ENCODE peak calls at places on chromosomes 16 and 17, in five cellular contexts. One of them, this sample, is unnamed.

GRCh38 chr16:56793504-56793903 is 63.6 kb downstream of the NUP93 start:
- DNase-seq in NCI-H1694 treated with DMSO at 0.1 percent for 48 hours: no peak
- DNase-seq in stimulated activated CD4-positive, alpha-beta T cell treated with anti-CD3 and anti-CD28 coated beads, Interleukin-1b, Interleukin-23, amount 100 ng/mL, for 1 hour: no peak
- DNase-seq in effector memory CD4-positive, alpha-beta T cell: no peak
- DNase-seq in activated naive CD8-positive, alpha-beta T cell treated with anti-CD3 and anti-CD28 coated beads, Interleukin-2, amount 50 U/mL, for 24 hours: no peak
- DNase-seq in this sample: no peak

GRCh38 chr17:40209404-40210093 is 9.6 kb upstream of the WIPF2 start:
- DNase-seq in stimulated activated CD4-positive, alpha-beta T cell treated with anti-CD3 and anti-CD28 coated beads, Interleukin-1b, Interleukin-23, amount 100 ng/mL, for 1 hour: no peak
- DNase-seq in NCI-H1694 treated with DMSO at 0.1 percent for 48 hours: no peak
- DNase-seq in activated naive CD8-positive, alpha-beta T cell treated with anti-CD3 and anti-CD28 coated beads, Interleukin-2, amount 50 U/mL, for 24 hours: no peak
- DNase-seq in effector memory CD4-positive, alpha-beta T cell: no peak
- DNase-seq in this sample: no peak

GRCh38 chr16:58198022-58198683 is at the start of gene CSNK2A2:
- DNase-seq in activated naive CD8-positive, alpha-beta T cell treated with anti-CD3 and anti-CD28 coated beads, Interleukin-2, amount 50 U/mL, for 24 hours: peak; percentile 82
- DNase-seq in NCI-H1694 treated with DMSO at 0.1 percent for 48 hours: peak; percentile 32
- DNase-seq in effector memory CD4-positive, alpha-beta T cell: peak; percentile 61
- DNase-seq in stimulated activated CD4-positive, alpha-beta T cell treated with anti-CD3 and anti-CD28 coated beads, Interleukin-1b, Interleukin-23, amount 100 ng/mL, for 1 hour: peak; percentile 36
- DNase-seq in this sample: peak; percentile 98

GRCh38 chr16:60717808-60718207 is 1318.4 kb downstream of the CDH8 start:
- DNase-seq in NCI-H1694 treated with DMSO at 0.1 percent for 48 hours: no peak
- DNase-seq in activated naive CD8-positive, alpha-beta T cell treated with anti-CD3 and anti-CD28 coated beads, Interleukin-2, amount 50 U/mL, for 24 hours: no peak
- DNase-seq in stimulated activated CD4-positive, alpha-beta T cell treated with anti-CD3 and anti-CD28 coated beads, Interleukin-1b, Interleukin-23, amount 100 ng/mL, for 1 hour: no peak
- DNase-seq in effector memory CD4-positive, alpha-beta T cell: no peak
- DNase-seq in this sample: no peak

GRCh38 chr17:68176770-68177169 is 71.1 kb upstream of the AMZ2 start:
- DNase-seq in effector memory CD4-positive, alpha-beta T cell: no peak
- DNase-seq in stimulated activated CD4-positive, alpha-beta T cell treated with anti-CD3 and anti-CD28 coated beads, Interleukin-1b, Interleukin-23, amount 100 ng/mL, for 1 hour: no peak
- DNase-seq in activated naive CD8-positive, alpha-beta T cell treated with anti-CD3 and anti-CD28 coated beads, Interleukin-2, amount 50 U/mL, for 24 hours: no peak
- DNase-seq in NCI-H1694 treated with DMSO at 0.1 percent for 48 hours: no peak
- DNase-seq in this sample: no peak

GRCh38 chr17:65231662-65232335 is 94.6 kb downstream of the RGS9 start:
- DNase-seq in activated naive CD8-positive, alpha-beta T cell treated with anti-CD3 and anti-CD28 coated beads, Interleukin-2, amount 50 U/mL, for 24 hours: peak; percentile 48
- DNase-seq in NCI-H1694 treated with DMSO at 0.1 percent for 48 hours: peak; percentile 14
- DNase-seq in stimulated activated CD4-positive, alpha-beta T cell treated with anti-CD3 and anti-CD28 coated beads, Interleukin-1b, Interleukin-23, amount 100 ng/mL, for 1 hour: no peak
- DNase-seq in effector memory CD4-positive, alpha-beta T cell: peak; percentile 20
- DNase-seq in this sample: peak; percentile 78

GRCh38 chr16:66908116-66908515 is 10.6 kb downstream of the CDH16 start:
- DNase-seq in activated naive CD8-positive, alpha-beta T cell treated with anti-CD3 and anti-CD28 coated beads, Interleukin-2, amount 50 U/mL, for 24 hours: no peak
- DNase-seq in effector memory CD4-positive, alpha-beta T cell: no peak
- DNase-seq in stimulated activated CD4-positive, alpha-beta T cell treated with anti-CD3 and anti-CD28 coated beads, Interleukin-1b, Interleukin-23, amount 100 ng/mL, for 1 hour: no peak
- DNase-seq in NCI-H1694 treated with DMSO at 0.1 percent for 48 hours: no peak
- DNase-seq in this sample: no peak

GRCh38 chr17:9684955-9685621 is 39.8 kb downstream of the USP43 start:
- DNase-seq in stimulated activated CD4-positive, alpha-beta T cell treated with anti-CD3 and anti-CD28 coated beads, Interleukin-1b, Interleukin-23, amount 100 ng/mL, for 1 hour: no peak
- DNase-seq in effector memory CD4-positive, alpha-beta T cell: no peak
- DNase-seq in NCI-H1694 treated with DMSO at 0.1 percent for 48 hours: no peak
- DNase-seq in activated naive CD8-positive, alpha-beta T cell treated with anti-CD3 and anti-CD28 coated beads, Interleukin-2, amount 50 U/mL, for 24 hours: no peak
- DNase-seq in this sample: no peak

GRCh38 chr17:73548620-73549311 is 95.5 kb downstream of the SDK2 start:
- DNase-seq in NCI-H1694 treated with DMSO at 0.1 percent for 48 hours: no peak
- DNase-seq in stimulated activated CD4-positive, alpha-beta T cell treated with anti-CD3 and anti-CD28 coated beads, Interleukin-1b, Interleukin-23, amount 100 ng/mL, for 1 hour: no peak
- DNase-seq in effector memory CD4-positive, alpha-beta T cell: no peak
- DNase-seq in activated naive CD8-positive, alpha-beta T cell treated with anti-CD3 and anti-CD28 coated beads, Interleukin-2, amount 50 U/mL, for 24 hours: no peak
- DNase-seq in this sample: no peak

GRCh38 chr16:78452030-78452429 is 352.6 kb downstream of the WWOX start:
- DNase-seq in activated naive CD8-positive, alpha-beta T cell treated with anti-CD3 and anti-CD28 coated beads, Interleukin-2, amount 50 U/mL, for 24 hours: no peak
- DNase-seq in NCI-H1694 treated with DMSO at 0.1 percent for 48 hours: no peak
- DNase-seq in stimulated activated CD4-positive, alpha-beta T cell treated with anti-CD3 and anti-CD28 coated beads, Interleukin-1b, Interleukin-23, amount 100 ng/mL, for 1 hour: no peak
- DNase-seq in effector memory CD4-positive, alpha-beta T cell: no peak
- DNase-seq in this sample: no peak

GRCh38 chr16:19748389-19749110 is 30.5 kb downstream of the IQCK start:
- DNase-seq in activated naive CD8-positive, alpha-beta T cell treated with anti-CD3 and anti-CD28 coated beads, Interleukin-2, amount 50 U/mL, for 24 hours: no peak
- DNase-seq in stimulated activated CD4-positive, alpha-beta T cell treated with anti-CD3 and anti-CD28 coated beads, Interleukin-1b, Interleukin-23, amount 100 ng/mL, for 1 hour: no peak
- DNase-seq in NCI-H1694 treated with DMSO at 0.1 percent for 48 hours: no peak
- DNase-seq in effector memory CD4-positive, alpha-beta T cell: no peak
- DNase-seq in this sample: no peak

GRCh38 chr16:53045554-53046250 is 7.0 kb downstream of the CHD9NB start:
- DNase-seq in NCI-H1694 treated with DMSO at 0.1 percent for 48 hours: no peak
- DNase-seq in effector memory CD4-positive, alpha-beta T cell: no peak
- DNase-seq in stimulated activated CD4-positive, alpha-beta T cell treated with anti-CD3 and anti-CD28 coated beads, Interleukin-1b, Interleukin-23, amount 100 ng/mL, for 1 hour: no peak
- DNase-seq in activated naive CD8-positive, alpha-beta T cell treated with anti-CD3 and anti-CD28 coated beads, Interleukin-2, amount 50 U/mL, for 24 hours: no peak
- DNase-seq in this sample: no peak

GRCh38 chr16:83040174-83040573 is 413.4 kb downstream of the CDH13 start:
- DNase-seq in activated naive CD8-positive, alpha-beta T cell treated with anti-CD3 and anti-CD28 coated beads, Interleukin-2, amount 50 U/mL, for 24 hours: no peak
- DNase-seq in stimulated activated CD4-positive, alpha-beta T cell treated with anti-CD3 and anti-CD28 coated beads, Interleukin-1b, Interleukin-23, amount 100 ng/mL, for 1 hour: no peak
- DNase-seq in effector memory CD4-positive, alpha-beta T cell: no peak
- DNase-seq in NCI-H1694 treated with DMSO at 0.1 percent for 48 hours: no peak
- DNase-seq in this sample: no peak

GRCh38 chr16:73864868-73865267 is 431.7 kb upstream of the PSMD7 start:
- DNase-seq in effector memory CD4-positive, alpha-beta T cell: no peak
- DNase-seq in activated naive CD8-positive, alpha-beta T cell treated with anti-CD3 and anti-CD28 coated beads, Interleukin-2, amount 50 U/mL, for 24 hours: no peak
- DNase-seq in NCI-H1694 treated with DMSO at 0.1 percent for 48 hours: no peak
- DNase-seq in stimulated activated CD4-positive, alpha-beta T cell treated with anti-CD3 and anti-CD28 coated beads, Interleukin-1b, Interleukin-23, amount 100 ng/mL, for 1 hour: no peak
- DNase-seq in this sample: no peak

GRCh38 chr16:83720213-83720612 is 87.6 kb upstream of the HSBP1 start:
- DNase-seq in NCI-H1694 treated with DMSO at 0.1 percent for 48 hours: no peak
- DNase-seq in stimulated activated CD4-positive, alpha-beta T cell treated with anti-CD3 and anti-CD28 coated beads, Interleukin-1b, Interleukin-23, amount 100 ng/mL, for 1 hour: no peak
- DNase-seq in activated naive CD8-positive, alpha-beta T cell treated with anti-CD3 and anti-CD28 coated beads, Interleukin-2, amount 50 U/mL, for 24 hours: no peak
- DNase-seq in effector memory CD4-positive, alpha-beta T cell: no peak
- DNase-seq in this sample: no peak

GRCh38 chr17:53948323-53948722 is 125.6 kb downstream of the KIF2B start:
- DNase-seq in effector memory CD4-positive, alpha-beta T cell: no peak
- DNase-seq in NCI-H1694 treated with DMSO at 0.1 percent for 48 hours: no peak
- DNase-seq in activated naive CD8-positive, alpha-beta T cell treated with anti-CD3 and anti-CD28 coated beads, Interleukin-2, amount 50 U/mL, for 24 hours: no peak
- DNase-seq in stimulated activated CD4-positive, alpha-beta T cell treated with anti-CD3 and anti-CD28 coated beads, Interleukin-1b, Interleukin-23, amount 100 ng/mL, for 1 hour: no peak
- DNase-seq in this sample: no peak

GRCh38 chr17:16158721-16159120 is 56.6 kb downstream of the NCOR1 start:
- DNase-seq in NCI-H1694 treated with DMSO at 0.1 percent for 48 hours: no peak
- DNase-seq in stimulated activated CD4-positive, alpha-beta T cell treated with anti-CD3 and anti-CD28 coated beads, Interleukin-1b, Interleukin-23, amount 100 ng/mL, for 1 hour: no peak
- DNase-seq in activated naive CD8-positive, alpha-beta T cell treated with anti-CD3 and anti-CD28 coated beads, Interleukin-2, amount 50 U/mL, for 24 hours: no peak
- DNase-seq in effector memory CD4-positive, alpha-beta T cell: no peak
- DNase-seq in this sample: no peak

This sample was measured in GM20000.